ENCODE peak calls at places on chromosomes 1 and 21, in four cellular contexts. One of them, this sample, is unnamed.

GRCh38 chr1:58814251-58815068 is 30.6 kb upstream of the JUN start:
- DNase-seq in CD8-positive, alpha-beta T cell: no peak
- DNase-seq in mucosa of descending colon: peak; percentile 85
- DNase-seq in aorta: peak; percentile 84
- DNase-seq in this sample: peak; percentile 45

GRCh38 chr1:26069941-26070807 is 2.7 kb upstream of the TRIM63 start:
- DNase-seq in CD8-positive, alpha-beta T cell: no peak
- DNase-seq in mucosa of descending colon: no peak
- DNase-seq in aorta: no peak
- DNase-seq in this sample: no peak

GRCh38 chr1:115810609-115811008 is 30.3 kb downstream of the NHLH2 start:
- DNase-seq in CD8-positive, alpha-beta T cell: no peak
- DNase-seq in mucosa of descending colon: no peak
- DNase-seq in aorta: no peak
- DNase-seq in this sample: no peak

GRCh38 chr1:245512181-245512888 is 357.6 kb downstream of the KIF26B start:
- DNase-seq in CD8-positive, alpha-beta T cell: no peak
- DNase-seq in mucosa of descending colon: no peak
- DNase-seq in aorta: no peak
- DNase-seq in this sample: no peak

GRCh38 chr1:44227211-44227610 is 13.9 kb downstream of the DMAP1 start:
- DNase-seq in CD8-positive, alpha-beta T cell: no peak
- DNase-seq in mucosa of descending colon: no peak
- DNase-seq in aorta: no peak
- DNase-seq in this sample: no peak

GRCh38 chr1:94258873-94259331 is 21.5 kb upstream of the ARHGAP29 start:
- DNase-seq in CD8-positive, alpha-beta T cell: no peak
- DNase-seq in mucosa of descending colon: no peak
- DNase-seq in aorta: peak; percentile 77
- DNase-seq in this sample: peak; percentile 38

GRCh38 chr1:192788184-192788583 is 20.7 kb upstream of the RGS2 start:
- DNase-seq in CD8-positive, alpha-beta T cell: no peak
- DNase-seq in mucosa of descending colon: no peak
- DNase-seq in aorta: no peak
- DNase-seq in this sample: peak; percentile 87

GRCh38 chr1:215076312-215076711 is 6.2 kb upstream of the KCNK2 start:
- DNase-seq in CD8-positive, alpha-beta T cell: no peak
- DNase-seq in mucosa of descending colon: peak; percentile 21
- DNase-seq in aorta: no peak
- DNase-seq in this sample: no peak

GRCh38 chr1:41776896-41777431 is 141.8 kb downstream of the HIVEP3 start:
- DNase-seq in CD8-positive, alpha-beta T cell: no peak
- DNase-seq in mucosa of descending colon: no peak
- DNase-seq in aorta: no peak
- DNase-seq in this sample: no peak

GRCh38 chr1:178472531-178472930 is 24.2 kb downstream of the CLEC20A start:
- DNase-seq in CD8-positive, alpha-beta T cell: no peak
- DNase-seq in mucosa of descending colon: no peak
- DNase-seq in aorta: no peak
- DNase-seq in this sample: no peak

GRCh38 chr21:34640858-34641257 is 25.9 kb upstream of the RCAN1 start:
- DNase-seq in CD8-positive, alpha-beta T cell: no peak
- DNase-seq in mucosa of descending colon: no peak
- DNase-seq in aorta: no peak
- DNase-seq in this sample: no peak

GRCh38 chr1:178374016-178374415 is 122.7 kb downstream of the CLEC20A start:
- DNase-seq in CD8-positive, alpha-beta T cell: no peak
- DNase-seq in mucosa of descending colon: no peak
- DNase-seq in aorta: no peak
- DNase-seq in this sample: no peak

GRCh38 chr1:79575424-79575823 is 568.9 kb upstream of the ADGRL4 start:
- DNase-seq in CD8-positive, alpha-beta T cell: no peak
- DNase-seq in mucosa of descending colon: no peak
- DNase-seq in aorta: no peak
- DNase-seq in this sample: no peak

GRCh38 chr1:198465201-198466144 is 75.0 kb downstream of the ATP6V1G3 start:
- DNase-seq in CD8-positive, alpha-beta T cell: no peak
- DNase-seq in mucosa of descending colon: peak; percentile 4
- DNase-seq in aorta: no peak
- DNase-seq in this sample: no peak

GRCh38 chr1:14739433-14739832 is 140.9 kb downstream of the KAZN start:
- DNase-seq in CD8-positive, alpha-beta T cell: no peak
- DNase-seq in mucosa of descending colon: no peak
- DNase-seq in aorta: no peak
- DNase-seq in this sample: no peak

GRCh38 chr1:107842241-107842640 is 122.7 kb downstream of the VAV3 start:
- DNase-seq in CD8-positive, alpha-beta T cell: no peak
- DNase-seq in mucosa of descending colon: no peak
- DNase-seq in aorta: no peak
- DNase-seq in this sample: no peak

GRCh38 chr1:110899458-110899843 is 26.5 kb downstream of the CD53 start:
- DNase-seq in CD8-positive, alpha-beta T cell: no peak
- DNase-seq in mucosa of descending colon: no peak
- DNase-seq in aorta: no peak
- DNase-seq in this sample: no peak

GRCh38 chr1:45906883-45907282 is 103.5 kb downstream of the MAST2 start:
- DNase-seq in CD8-positive, alpha-beta T cell: no peak
- DNase-seq in mucosa of descending colon: no peak
- DNase-seq in aorta: no peak
- DNase-seq in this sample: no peak

This sample was measured in uterus.